ENCODE peak calls at places on chromosomes 12 and 14, in nine cellular contexts. Z, B, Y, Q, X, A, F, W and M are unnamed samples.

GRCh38 chr14:37753459-37753858 is 158.0 kb downstream of the TTC6 start:
- DNase-seq in Z (no peak), B (no peak), Y (no peak), Q (no peak), X (no peak), A (no peak), F (no peak), W (no peak), M (no peak)

GRCh38 chr12:105852496-105852895 is 286.3 kb downstream of the NUAK1 start:
- DNase-seq in Z (no peak), B (no peak), Y (no peak), Q (no peak), X (no peak), A (no peak), F (no peak), W (no peak), M (no peak)

GRCh38 chr14:95774265-95775160 is 60.6 kb upstream of the TCL1A start:
- DNase-seq in Z (peak), B (peak), Y (peak), Q (peak), X (no peak), A (peak), F (peak), W (peak), M (peak)

GRCh38 chr14:96104469-96105057 is 65.4 kb downstream of the C14orf132 start:
- DNase-seq in Z (no peak), B (no peak), Y (no peak), Q (peak), X (peak), A (no peak), F (no peak), W (peak), M (peak)

GRCh38 chr12:110600254-110600653 is 13.7 kb upstream of the TCTN1 start:
- DNase-seq in Z (no peak), B (no peak), Y (peak), Q (peak), X (no peak), A (no peak), F (no peak), W (peak), M (no peak)

GRCh38 chr14:68282479-68283377 is 463.1 kb downstream of the RAD51B start:
- DNase-seq in Z (peak), B (peak), Y (no peak), Q (no peak), X (no peak), A (no peak), F (no peak), W (no peak), M (no peak)

GRCh38 chr12:51994959-51995358 is 11.8 kb upstream of the TAMALIN start:
- DNase-seq in Z (no peak), B (no peak), Y (no peak), Q (peak), X (no peak), A (no peak), F (no peak), W (peak), M (no peak)

GRCh38 chr12:122123051-122123760 is 44.6 kb downstream of the MLXIP start:
- DNase-seq in Z (peak), B (peak), Y (no peak), Q (peak), X (no peak), A (peak), F (peak), W (no peak), M (no peak)

GRCh38 chr14:22807432-22808087 is 7.7 kb downstream of the SLC7A7 start:
- DNase-seq in Z (no peak), B (no peak), Y (no peak), Q (no peak), X (no peak), A (no peak), F (no peak), W (no peak), M (no peak)

GRCh38 chr14:53035336-53035735 is 84.5 kb upstream of the FERMT2 start:
- DNase-seq in Z (no peak), B (no peak), Y (no peak), Q (peak), X (no peak), A (no peak), F (no peak), W (no peak), M (no peak)

GRCh38 chr12:84272324-84272723 is 640.3 kb downstream of the SLC6A15 start:
- DNase-seq in Z (no peak), B (no peak), Y (no peak), Q (no peak), X (no peak), A (no peak), F (no peak), W (no peak), M (no peak)

GRCh38 chr14:60817113-60817512 is 82.6 kb downstream of the MNAT1 start:
- DNase-seq in Z (no peak), B (no peak), Y (no peak), Q (no peak), X (no peak), A (no peak), F (no peak), W (no peak), M (no peak)

GRCh38 chr14:100872641-100873071 is 30.9 kb downstream of the RTL1 start:
- DNase-seq in Z (no peak), B (no peak), Y (no peak), Q (no peak), X (no peak), A (no peak), F (no peak), W (no peak), M (no peak)

GRCh38 chr12:130576286-130576933 is 139.7 kb downstream of the RIMBP2 start:
- DNase-seq in Z (no peak), B (no peak), Y (peak), Q (no peak), X (no peak), A (no peak), F (no peak), W (no peak), M (peak)

GRCh38 chr12:6766651-6767300 is 613 bp downstream of the PTMS start:
- DNase-seq in Z (peak), B (peak), Y (peak), Q (peak), X (no peak), A (no peak), F (peak), W (no peak), M (no peak)

GRCh38 chr14:61925043-61925442 is 162.8 kb downstream of the SNAPC1 start:
- DNase-seq in Z (peak), B (no peak), Y (peak), Q (peak), X (no peak), A (no peak), F (no peak), W (no peak), M (peak)

GRCh38 chr14:104973215-104974145 is 4.7 kb downstream of the AHNAK2 start:
- DNase-seq in Z (no peak), B (no peak), Y (peak), Q (peak), X (peak), A (no peak), F (peak), W (peak), M (no peak)

GRCh38 chr14:64387232-64387737 is 868 bp upstream of the MTHFD1 start:
- DNase-seq in Z (no peak), B (no peak), Y (no peak), Q (peak), X (no peak), A (no peak), F (peak), W (no peak), M (peak)

GRCh38 chr12:29220632-29221336 is 71.7 kb downstream of the FAR2 start:
- DNase-seq in Z (no peak), B (no peak), Y (no peak), Q (no peak), X (no peak), A (no peak), F (peak), W (no peak), M (no peak)